ENCODE peak calls at places on chromosomes 1 and 21, in ten cellular contexts. C is COLO829; L is iris pigment epithelial cell; K is GM20000; W is B cell; S is stimulated activated CD4-positive, alpha-beta T cell treated with anti-CD3 and anti-CD28 coated beads, Interleukin-4, amount 100 ng/mL, for 4 hours; I is Calu3; M is C1 segment of cervical spinal cord; G is left cardiac atrium; B is T-helper 17 cell. X is an unnamed sample.
A peak's percentile ranks its signal among the peaks of the same experiment; 100 is the strongest.

GRCh38 chr1:27522148-27522859 is 32.3 kb upstream of the WASF2 start:
- DNase-seq in C (no peak), L (no peak), K (no peak), W (no peak), S (peak; percentile 52), I (no peak), M (peak; percentile 48), G (no peak), B (peak; percentile 51), X (no peak)

GRCh38 chr1:168408531-168409242 is 128.0 kb downstream of the TBX19 start:
- DNase-seq in C (peak; percentile 57), L (peak; percentile 82), K (peak; percentile 70), W (no peak), S (peak; percentile 35), I (peak; percentile 58), M (no peak), G (no peak), B (peak; percentile 13), X (peak; percentile 9)

GRCh38 chr1:10768552-10768951 is 27.9 kb downstream of the CASZ1 start:
- DNase-seq in C (no peak), L (no peak), K (no peak), W (no peak), S (no peak), I (no peak), M (no peak), G (no peak), B (no peak), X (no peak)

GRCh38 chr21:36203603-36203889 is 46.9 kb downstream of the DOP1B start:
- DNase-seq in C (peak; percentile 57), L (peak; percentile 91), K (peak; percentile 56), W (no peak), S (peak; percentile 27), I (peak; percentile 49), M (no peak), G (no peak), B (no peak), X (peak; percentile 35)

GRCh38 chr1:56491441-56491840 is 87.9 kb downstream of the PLPP3 start:
- DNase-seq in C (peak; percentile 23), L (peak; percentile 69), K (no peak), W (no peak), S (no peak), I (peak; percentile 25), M (no peak), G (no peak), B (no peak), X (no peak)

GRCh38 chr1:45009956-45010854 is 919 bp downstream of the HECTD3 start:
- DNase-seq in C (no peak), L (no peak), K (no peak), W (no peak), S (peak; percentile 35), I (peak; percentile 53), M (no peak), G (peak; percentile 32), B (no peak), X (no peak)

GRCh38 chr21:31335957-31336738 is 7.9 kb downstream of the TIAM1 start:
- DNase-seq in C (peak; percentile 70), L (peak; percentile 96), K (no peak), W (no peak), S (no peak), I (no peak), M (no peak), G (no peak), B (no peak), X (peak; percentile 63)

GRCh38 chr1:21045351-21045750 is 131.3 kb downstream of the EIF4G3 start:
- DNase-seq in C (no peak), L (no peak), K (no peak), W (no peak), S (no peak), I (no peak), M (no peak), G (no peak), B (no peak), X (no peak)

GRCh38 chr1:25066253-25066652 is 136.2 kb upstream of the RUNX3 start:
- DNase-seq in C (no peak), L (no peak), K (no peak), W (no peak), S (no peak), I (no peak), M (no peak), G (peak; percentile 15), B (no peak), X (no peak)

GRCh38 chr1:101293461-101294045 is 56.7 kb downstream of the S1PR1 start:
- DNase-seq in C (no peak), L (peak; percentile 85), K (peak; percentile 44), W (no peak), S (peak; percentile 15), I (no peak), M (no peak), G (no peak), B (peak; percentile 48), X (peak; percentile 51)

GRCh38 chr1:94067196-94067595 is 53.8 kb downstream of the ABCA4 start:
- DNase-seq in C (no peak), L (peak; percentile 91), K (no peak), W (no peak), S (no peak), I (no peak), M (no peak), G (no peak), B (no peak), X (no peak)

GRCh38 chr1:156289857-156290256 is 5.6 kb downstream of the GLMP start:
- DNase-seq in C (no peak), L (no peak), K (no peak), W (no peak), S (no peak), I (no peak), M (no peak), G (no peak), B (no peak), X (no peak)

GRCh38 chr1:168531605-168532345 is 12.0 kb downstream of the XCL2 start:
- DNase-seq in C (no peak), L (no peak), K (no peak), W (no peak), S (no peak), I (no peak), M (no peak), G (no peak), B (no peak), X (no peak)

GRCh38 chr1:54357967-54358366 is 48.2 kb downstream of the SSBP3 start:
- DNase-seq in C (no peak), L (no peak), K (no peak), W (no peak), S (no peak), I (no peak), M (no peak), G (no peak), B (no peak), X (no peak)

GRCh38 chr1:74689800-74690696 is 16.5 kb upstream of the ERICH3 start:
- DNase-seq in C (peak; percentile 22), L (peak; percentile 51), K (no peak), W (peak; percentile 45), S (no peak), I (peak; percentile 61), M (no peak), G (no peak), B (no peak), X (peak; percentile 32)

GRCh38 chr1:201504179-201504631 is 2.7 kb downstream of the CSRP1 start:
- DNase-seq in C (no peak), L (no peak), K (no peak), W (no peak), S (no peak), I (no peak), M (no peak), G (no peak), B (no peak), X (no peak)

GRCh38 chr1:154568165-154568815 is 712 bp downstream of the CHRNB2 start:
- DNase-seq in C (no peak), L (no peak), K (no peak), W (no peak), S (no peak), I (no peak), M (no peak), G (no peak), B (no peak), X (peak; percentile 7)

GRCh38 chr1:159177273-159177907 is 6.0 kb downstream of the CADM3 start:
- DNase-seq in C (peak; percentile 82), L (peak; percentile 69), K (peak; percentile 70), W (no peak), S (no peak), I (peak; percentile 65), M (no peak), G (no peak), B (no peak), X (peak; percentile 8)

GRCh38 chr21:28298251-28298672 is 694.4 kb downstream of the LTN1 start:
- DNase-seq in C (no peak), L (peak; percentile 50), K (no peak), W (no peak), S (no peak), I (no peak), M (no peak), G (no peak), B (no peak), X (no peak)

GRCh38 chr21:26842976-26843911 is 2.0 kb downstream of the ADAMTS1 start:
- DNase-seq in C (peak; percentile 92), L (peak; percentile 97), K (no peak), W (no peak), S (no peak), I (peak; percentile 82), M (peak; percentile 86), G (peak; percentile 93), B (no peak), X (peak; percentile 85)

GRCh38 chr1:158016651-158017335 is 23.3 kb downstream of the KIRREL1 start:
- DNase-seq in C (no peak), L (no peak), K (no peak), W (no peak), S (no peak), I (no peak), M (no peak), G (no peak), B (no peak), X (no peak)

GRCh38 chr1:169327875-169328274 is 39.7 kb downstream of the NME7 start:
- DNase-seq in C (no peak), L (no peak), K (no peak), W (no peak), S (no peak), I (no peak), M (no peak), G (no peak), B (no peak), X (no peak)

GRCh38 chr1:22259581-22260282 is 116.8 kb upstream of the WNT4 start:
- DNase-seq in C (no peak), L (peak; percentile 21), K (no peak), W (no peak), S (no peak), I (no peak), M (no peak), G (no peak), B (no peak), X (no peak)

GRCh38 chr1:96308314-96308713 is 413.3 kb upstream of the PTBP2 start:
- DNase-seq in C (no peak), L (no peak), K (no peak), W (no peak), S (no peak), I (no peak), M (no peak), G (no peak), B (no peak), X (no peak)

GRCh38 chr1:158930504-158930903 is 848 bp upstream of the PYHIN1 start:
- DNase-seq in C (no peak), L (no peak), K (no peak), W (no peak), S (no peak), I (no peak), M (no peak), G (no peak), B (no peak), X (no peak)

GRCh38 chr1:179774033-179774432 is 30.9 kb downstream of the FAM163A start:
- DNase-seq in C (no peak), L (no peak), K (no peak), W (no peak), S (no peak), I (no peak), M (no peak), G (no peak), B (no peak), X (no peak)